ENCODE peak calls at places on chromosome 2, in four cellular contexts. One of them, this sample, is unnamed.

GRCh38 chr2:70385966-70386595 is 84.2 kb upstream of the FAM136A start:
- DNase-seq in SK-N-SH: peak
- DNase-seq in HepG2: no peak
- DNase-seq in K562: peak
- DNase-seq in this sample: no peak

GRCh38 chr2:20419752-20420151 is 27.1 kb upstream of the RHOB start:
- DNase-seq in SK-N-SH: no peak
- DNase-seq in HepG2: no peak
- DNase-seq in K562: no peak
- DNase-seq in this sample: peak

GRCh38 chr2:69567909-69568300 is 75.6 kb downstream of the AAK1 start:
- DNase-seq in SK-N-SH: no peak
- DNase-seq in HepG2: no peak
- DNase-seq in K562: no peak
- DNase-seq in this sample: no peak

GRCh38 chr2:126798276-126799140 is 100.2 kb upstream of the TEX51 start:
- DNase-seq in SK-N-SH: no peak
- DNase-seq in HepG2: no peak
- DNase-seq in K562: no peak
- DNase-seq in this sample: peak

GRCh38 chr2:168640039-168640438 is 162.4 kb upstream of the NOSTRIN start:
- DNase-seq in SK-N-SH: no peak
- DNase-seq in HepG2: no peak
- DNase-seq in K562: no peak
- DNase-seq in this sample: no peak

GRCh38 chr2:70834881-70835280 is 735 bp downstream of the CD207 start:
- DNase-seq in SK-N-SH: no peak
- DNase-seq in HepG2: no peak
- DNase-seq in K562: no peak
- DNase-seq in this sample: no peak

GRCh38 chr2:117980783-117981676 is 32.8 kb downstream of the CCDC93 start:
- DNase-seq in SK-N-SH: no peak
- DNase-seq in HepG2: no peak
- DNase-seq in K562: no peak
- DNase-seq in this sample: no peak

GRCh38 chr2:149420053-149420963 is 89.9 kb downstream of the LYPD6 start:
- DNase-seq in SK-N-SH: no peak
- DNase-seq in HepG2: peak
- DNase-seq in K562: no peak
- DNase-seq in this sample: no peak

GRCh38 chr2:233482616-233483015 is 84.0 kb downstream of the USP40 start:
- DNase-seq in SK-N-SH: no peak
- DNase-seq in HepG2: no peak
- DNase-seq in K562: no peak
- DNase-seq in this sample: peak

GRCh38 chr2:31012384-31012783 is 125.9 kb downstream of the GALNT14 start:
- DNase-seq in SK-N-SH: no peak
- DNase-seq in HepG2: no peak
- DNase-seq in K562: no peak
- DNase-seq in this sample: no peak

GRCh38 chr2:1593371-1594205 is 150.7 kb downstream of the PXDN start:
- DNase-seq in SK-N-SH: peak
- DNase-seq in HepG2: no peak
- DNase-seq in K562: no peak
- DNase-seq in this sample: no peak

GRCh38 chr2:10883880-10884529 is 27.7 kb upstream of the KCNF1 start:
- DNase-seq in SK-N-SH: no peak
- DNase-seq in HepG2: no peak
- DNase-seq in K562: no peak
- DNase-seq in this sample: no peak

GRCh38 chr2:80326214-80326613 is 21.7 kb upstream of the LRRTM1 start:
- DNase-seq in SK-N-SH: peak
- DNase-seq in HepG2: peak
- DNase-seq in K562: no peak
- DNase-seq in this sample: no peak

GRCh38 chr2:26245231-26245732 is 543 bp downstream of the HADHB start:
- DNase-seq in SK-N-SH: peak
- DNase-seq in HepG2: peak
- DNase-seq in K562: peak
- DNase-seq in this sample: no peak

GRCh38 chr2:218607436-218608115 is at the start of gene PLCD4:
- DNase-seq in SK-N-SH: peak
- DNase-seq in HepG2: no peak
- DNase-seq in K562: no peak
- DNase-seq in this sample: no peak

GRCh38 chr2:137420744-137421143 is 543.5 kb upstream of the HNMT start:
- DNase-seq in SK-N-SH: no peak
- DNase-seq in HepG2: peak
- DNase-seq in K562: no peak
- DNase-seq in this sample: no peak

GRCh38 chr2:177283871-177284270 is 19.3 kb upstream of the NFE2L2 start:
- DNase-seq in SK-N-SH: no peak
- DNase-seq in HepG2: no peak
- DNase-seq in K562: no peak
- DNase-seq in this sample: no peak

GRCh38 chr2:236572482-236572881 is 2.9 kb downstream of the ACKR3 start:
- DNase-seq in SK-N-SH: no peak
- DNase-seq in HepG2: no peak
- DNase-seq in K562: no peak
- DNase-seq in this sample: no peak
- H3K4me3 ChIP-seq in SK-N-SH: no peak
- H3K4me3 ChIP-seq in HepG2: no peak
- H3K4me3 ChIP-seq in K562: no peak
- H3K4me3 ChIP-seq in this sample: peak

GRCh38 chr2:239328306-239329191 is 72.3 kb downstream of the HDAC4 start:
- DNase-seq in SK-N-SH: peak
- DNase-seq in HepG2: no peak
- DNase-seq in K562: peak
- DNase-seq in this sample: peak

GRCh38 chr2:239329972-239330572 is 70.7 kb downstream of the HDAC4 start:
- DNase-seq in SK-N-SH: peak
- DNase-seq in HepG2: no peak
- DNase-seq in K562: no peak
- DNase-seq in this sample: no peak

GRCh38 chr2:239327536-239328305 is 73.1 kb downstream of the HDAC4 start:
- DNase-seq in SK-N-SH: no peak
- DNase-seq in HepG2: no peak
- DNase-seq in K562: no peak
- DNase-seq in this sample: peak

GRCh38 chr2:239330836-239331235 is 70.0 kb downstream of the HDAC4 start:
- DNase-seq in SK-N-SH: no peak
- DNase-seq in HepG2: no peak
- DNase-seq in K562: no peak
- DNase-seq in this sample: peak

GRCh38 chr2:239329284-239329971 is 71.4 kb downstream of the HDAC4 start:
- DNase-seq in SK-N-SH: peak
- DNase-seq in HepG2: no peak
- DNase-seq in K562: no peak
- DNase-seq in this sample: peak
- TF ChIP-seq POLR2AphosphoS5 in SK-N-SH: no peak
- TF ChIP-seq POLR2AphosphoS5 in HepG2: no peak
- TF ChIP-seq POLR2AphosphoS5 in K562: no peak
- TF ChIP-seq POLR2AphosphoS5 in this sample: peak

GRCh38 chr2:45013229-45014015 is 4.2 kb upstream of the SIX2 start:
- DNase-seq in SK-N-SH: peak
- DNase-seq in HepG2: no peak
- DNase-seq in K562: no peak
- DNase-seq in this sample: no peak

GRCh38 chr2:45012733-45013132 is 3.5 kb upstream of the SIX2 start:
- DNase-seq in SK-N-SH: peak
- DNase-seq in HepG2: no peak
- DNase-seq in K562: no peak
- DNase-seq in this sample: no peak

GRCh38 chr2:45011621-45012602 is 2.7 kb upstream of the SIX2 start:
- DNase-seq in SK-N-SH: peak
- DNase-seq in HepG2: no peak
- DNase-seq in K562: no peak
- DNase-seq in this sample: no peak

GRCh38 chr2:45010706-45011036 is 1.4 kb upstream of the SIX2 start:
- DNase-seq in SK-N-SH: no peak
- DNase-seq in HepG2: no peak
- DNase-seq in K562: no peak
- DNase-seq in this sample: no peak

GRCh38 chr2:45014016-45014702 is 4.9 kb upstream of the SIX2 start:
- DNase-seq in SK-N-SH: peak
- DNase-seq in HepG2: no peak
- DNase-seq in K562: peak
- DNase-seq in this sample: no peak
- H3K4me3 ChIP-seq in SK-N-SH: peak
- H3K4me3 ChIP-seq in HepG2: no peak
- H3K4me3 ChIP-seq in K562: no peak
- H3K4me3 ChIP-seq in this sample: peak

GRCh38 chr2:234629596-234629995 is 132.7 kb upstream of the ARL4C start:
- DNase-seq in SK-N-SH: no peak
- DNase-seq in HepG2: no peak
- DNase-seq in K562: no peak
- DNase-seq in this sample: no peak
- TF ChIP-seq POLR2AphosphoS5 in SK-N-SH: no peak
- TF ChIP-seq POLR2AphosphoS5 in HepG2: no peak
- TF ChIP-seq POLR2AphosphoS5 in K562: no peak
- TF ChIP-seq POLR2AphosphoS5 in this sample: no peak

DNA sequence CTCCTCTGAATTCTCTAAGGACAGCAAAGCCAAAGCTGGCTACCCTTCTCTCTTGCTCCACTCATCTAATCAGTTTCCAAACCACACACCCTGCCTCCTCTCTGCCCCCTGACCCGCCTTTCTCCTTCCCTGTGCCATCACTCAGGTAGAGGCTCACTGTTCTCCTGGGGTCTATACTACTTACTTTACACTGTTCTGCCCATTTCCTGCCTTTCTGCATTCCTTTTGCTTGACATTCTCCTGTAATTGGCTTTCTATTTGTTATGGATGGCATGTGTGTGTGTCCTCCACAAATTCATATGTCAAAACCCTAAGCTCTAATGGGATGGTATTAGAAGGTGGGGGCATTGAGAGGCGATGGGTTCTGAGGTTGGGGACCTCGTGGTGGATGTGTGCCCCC is 675.2 kb upstream of the ID2 start:
- DNase-seq in SK-N-SH: no peak
- DNase-seq in HepG2: no peak
- DNase-seq in K562: no peak
- DNase-seq in this sample: no peak
- H3K4me3 ChIP-seq in SK-N-SH: no peak
- H3K4me3 ChIP-seq in HepG2: no peak
- H3K4me3 ChIP-seq in K562: no peak
- H3K4me3 ChIP-seq in this sample: no peak

GRCh38 chr2:12456293-12457151 is 260.2 kb upstream of the TRIB2 start:
- DNase-seq in SK-N-SH: no peak
- DNase-seq in HepG2: peak
- DNase-seq in K562: peak
- DNase-seq in this sample: peak
- TF ChIP-seq POLR2AphosphoS5 in SK-N-SH: no peak
- TF ChIP-seq POLR2AphosphoS5 in HepG2: no peak
- TF ChIP-seq POLR2AphosphoS5 in K562: peak
- TF ChIP-seq POLR2AphosphoS5 in this sample: peak

DNA sequence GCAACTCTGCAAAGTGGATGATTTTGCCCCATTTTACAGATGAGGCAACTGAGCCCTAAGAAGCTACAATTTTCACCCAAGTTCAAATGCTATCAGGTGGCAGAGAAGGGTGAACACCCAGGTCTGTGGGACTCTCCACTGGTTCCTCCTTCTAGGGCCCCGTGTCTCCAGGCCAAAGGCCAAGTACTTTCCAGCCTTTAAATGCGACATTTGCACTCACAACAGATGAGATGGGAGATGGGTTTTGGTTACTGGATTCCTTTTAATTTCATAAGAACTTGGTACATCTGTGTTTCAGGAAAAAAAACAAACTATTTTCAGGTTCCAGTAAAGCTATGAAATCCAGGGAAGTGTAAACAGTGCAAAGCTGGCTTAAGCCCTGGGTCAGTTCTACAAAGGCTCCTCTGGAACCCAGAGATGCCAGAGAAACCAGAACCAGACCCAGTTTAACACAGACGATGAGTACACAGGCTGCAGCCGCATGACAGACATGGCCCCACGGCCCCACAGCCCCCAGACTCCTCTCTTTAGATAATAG is 361.7 kb downstream of the ANAPC1 start:
- DNase-seq in SK-N-SH: no peak
- DNase-seq in HepG2: peak
- DNase-seq in K562: no peak
- DNase-seq in this sample: no peak
- H3K4me3 ChIP-seq in SK-N-SH: no peak
- H3K4me3 ChIP-seq in HepG2: peak
- H3K4me3 ChIP-seq in K562: no peak
- H3K4me3 ChIP-seq in this sample: no peak

GRCh38 chr2:221502270-221502973 is 69.7 kb downstream of the EPHA4 start:
- DNase-seq in SK-N-SH: no peak
- DNase-seq in HepG2: no peak
- DNase-seq in K562: no peak
- DNase-seq in this sample: no peak
- TF ChIP-seq POLR2AphosphoS5 in SK-N-SH: no peak
- TF ChIP-seq POLR2AphosphoS5 in HepG2: no peak
- TF ChIP-seq POLR2AphosphoS5 in K562: no peak
- TF ChIP-seq POLR2AphosphoS5 in this sample: no peak

GRCh38 chr2:172090044-172090946 is 5.0 kb downstream of the DLX1 start:
- DNase-seq in SK-N-SH: peak
- DNase-seq in HepG2: no peak
- DNase-seq in K562: no peak
- DNase-seq in this sample: no peak

GRCh38 chr2:172089633-172090032 is 4.3 kb downstream of the DLX1 start:
- DNase-seq in SK-N-SH: no peak
- DNase-seq in HepG2: no peak
- DNase-seq in K562: no peak
- DNase-seq in this sample: no peak

GRCh38 chr2:172092716-172093415 is 7.6 kb downstream of the DLX1 start:
- DNase-seq in SK-N-SH: peak
- DNase-seq in HepG2: no peak
- DNase-seq in K562: peak
- DNase-seq in this sample: no peak

GRCh38 chr2:172091626-172092566 is 6.6 kb downstream of the DLX1 start:
- DNase-seq in SK-N-SH: peak
- DNase-seq in HepG2: no peak
- DNase-seq in K562: no peak
- DNase-seq in this sample: no peak

DNA sequence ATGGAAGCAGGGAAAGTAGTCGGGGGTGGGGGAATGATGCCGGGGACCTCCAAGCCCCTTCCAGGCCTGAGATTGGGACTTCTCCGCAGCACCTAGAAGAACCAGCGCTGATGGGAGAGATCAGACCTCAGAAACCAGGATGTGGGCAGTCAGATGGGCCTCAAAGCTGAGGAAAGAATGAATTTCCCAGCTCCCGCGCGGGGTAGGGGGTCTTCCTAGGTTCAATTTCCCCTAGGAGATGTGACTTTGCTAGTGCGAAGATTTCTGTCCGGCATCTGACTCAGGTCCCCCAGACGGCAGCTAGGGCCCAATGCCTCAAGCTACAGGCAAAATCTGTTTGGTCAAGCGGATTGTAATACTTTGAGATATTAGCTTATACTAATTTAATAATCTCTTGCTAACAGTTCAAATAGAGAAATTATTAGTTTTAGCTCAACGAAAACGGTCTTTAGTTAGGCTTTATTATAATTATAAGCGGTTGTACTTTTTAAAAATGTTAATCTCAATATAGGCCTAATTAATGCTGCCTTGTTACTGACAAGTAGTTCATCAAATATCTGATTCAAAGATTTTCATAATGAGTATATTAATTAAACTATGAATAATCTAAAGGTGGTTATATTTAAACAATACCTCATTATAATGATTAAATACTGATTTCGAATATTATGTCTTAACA is 5.8 kb downstream of the DLX1 start:
- DNase-seq in SK-N-SH: peak
- DNase-seq in HepG2: no peak
- DNase-seq in K562: no peak
- DNase-seq in this sample: no peak
- H3K4me3 ChIP-seq in SK-N-SH: no peak
- H3K4me3 ChIP-seq in HepG2: no peak
- H3K4me3 ChIP-seq in K562: no peak
- H3K4me3 ChIP-seq in this sample: no peak